ENCODE peak calls at places on chromosomes 11 and 22, in five cellular contexts. S is progenitor cell of endocrine pancreas, U is mesothelial cell of epicardium, C is fibroblast of lung, L is heart right ventricle. I is an unnamed sample.

GRCh38 chr22:46897246-46897623 is 134.8 kb downstream of the TBC1D22A start:
- DNase-seq in C (no peak), L (no peak), S (no peak), U (no peak), I (no peak)

GRCh38 chr11:105923814-105924213 is 98.2 kb downstream of the MSANTD4 start:
- DNase-seq in U (no peak), S (no peak), C (peak; percentile 84), L (no peak), I (no peak)

GRCh38 chr22:40312050-40312449 is 34.2 kb upstream of the ADSL start:
- DNase-seq in C (no peak), S (no peak), U (no peak), L (no peak), I (no peak)

GRCh38 chr11:2517386-2518064 is 72.7 kb downstream of the KCNQ1 start:
- DNase-seq in C (no peak), L (peak; percentile 5), S (peak; percentile 4), U (peak; percentile 12), I (no peak)

GRCh38 chr11:6320411-6321207 is at the start of gene CAVIN3:
- DNase-seq in L (peak; percentile 90), C (peak; percentile 93), U (peak; percentile 25), S (peak; percentile 26), I (peak; percentile 77)

GRCh38 chr11:130798280-130798679 is 118.0 kb downstream of the SNX19 start:
- DNase-seq in C (peak; percentile 68), U (no peak), S (no peak), L (no peak), I (no peak)

GRCh38 chr22:48192920-48193319 is 1430.5 kb downstream of the TBC1D22A start:
- DNase-seq in U (no peak), C (no peak), L (no peak), S (no peak), I (no peak)

GRCh38 chr22:27988704-27989103 is 69.6 kb upstream of the PITPNB start:
- DNase-seq in S (no peak), U (no peak), L (no peak), C (no peak), I (no peak)

GRCh38 chr22:17098379-17098819 is 13.6 kb downstream of the IL17RA start:
- DNase-seq in S (no peak), U (no peak), C (no peak), L (no peak), I (no peak)

GRCh38 chr22:17773606-17774205 is 563 bp downstream of the BID start:
- DNase-seq in U (no peak), S (peak; percentile 65), L (peak; percentile 44), C (no peak), I (peak; percentile 51)

GRCh38 chr22:25747245-25747944 is 5.4 kb downstream of the MYO18B start:
- DNase-seq in C (peak; percentile 97), S (no peak), U (no peak), L (no peak), I (peak; percentile 93)

GRCh38 chr11:59295435-59295834 is 63.3 kb upstream of the OR5AN1 start:
- DNase-seq in L (no peak), C (no peak), U (no peak), S (no peak), I (no peak)

GRCh38 chr11:63564785-63565350 is 1.7 kb upstream of the PLAAT2 start:
- DNase-seq in L (no peak), S (no peak), C (no peak), U (no peak), I (peak; percentile 77)

GRCh38 chr11:1603629-1604028 is 4.6 kb downstream of the KRTAP5-3 start:
- DNase-seq in C (no peak), L (no peak), U (no peak), S (no peak), I (no peak)

GRCh38 chr11:7004482-7004881 is 15.7 kb downstream of the ZNF214 start:
- DNase-seq in S (no peak), L (no peak), U (no peak), C (peak; percentile 39), I (no peak)

GRCh38 chr11:99351620-99352019 is 330.9 kb downstream of the CNTN5 start:
- DNase-seq in C (peak; percentile 10), L (no peak), S (no peak), U (no peak), I (no peak)

GRCh38 chr11:133927690-133928627 is 28.8 kb downstream of the IGSF9B start:
- DNase-seq in U (no peak), L (peak; percentile 67), C (peak; percentile 45), S (peak; percentile 71), I (peak; percentile 84)

GRCh38 chr22:45927059-45927458 is 49.9 kb downstream of the WNT7B start:
- DNase-seq in L (no peak), S (no peak), C (no peak), U (no peak), I (no peak)

GRCh38 chr11:116162541-116163230 is 610.1 kb downstream of the BUD13 start:
- DNase-seq in L (no peak), S (no peak), C (no peak), U (no peak), I (no peak)

GRCh38 chr11:66418168-66418985 is 2.5 kb upstream of the NPAS4 start:
- DNase-seq in C (peak; percentile 94), L (peak; percentile 71), S (peak; percentile 78), U (peak; percentile 80), I (peak; percentile 77)

GRCh38 chr22:30884211-30885000 is 84.2 kb downstream of the MORC2 start:
- DNase-seq in S (no peak), L (no peak), C (no peak), U (no peak), I (no peak)

GRCh38 chr11:40360206-40360798 is 1099.2 kb downstream of the LRRC4C start:
- DNase-seq in S (no peak), L (no peak), U (no peak), C (no peak), I (no peak)

GRCh38 chr22:35314161-35314942 is 14.7 kb downstream of the TOM1 start:
- DNase-seq in S (no peak), U (no peak), L (no peak), C (no peak), I (no peak)

GRCh38 chr11:66189031-66189745 is 79.3 kb upstream of the RAB1B start:
- DNase-seq in L (no peak), C (no peak), S (no peak), U (no peak), I (no peak)

GRCh38 chr11:78564889-78565467 is 9.7 kb downstream of the NARS2 start:
- DNase-seq in S (no peak), U (no peak), C (no peak), L (no peak), I (no peak)

GRCh38 chr11:119361056-119361787 is 14.7 kb upstream of the MFRP start:
- DNase-seq in C (peak; percentile 85), S (no peak), L (peak; percentile 65), U (no peak), I (no peak)

GRCh38 chr11:44607987-44608386 is 42.5 kb downstream of the CD82 start:
- DNase-seq in S (no peak), C (peak; percentile 79), L (no peak), U (no peak), I (no peak)

GRCh38 chr11:47464479-47464878 is 15.5 kb upstream of the RAPSN start:
- DNase-seq in U (no peak), L (no peak), S (no peak), C (peak; percentile 13), I (no peak)

GRCh38 chr11:65214212-65214845 is 32.6 kb downstream of the CAPN1 start:
- DNase-seq in C (no peak), U (no peak), L (no peak), S (no peak), I (no peak)

GRCh38 chr11:119339581-119340334 is 925 bp downstream of the C1QTNF5 start:
- DNase-seq in L (peak; percentile 85), S (peak; percentile 66), U (no peak), C (peak; percentile 56), I (peak; percentile 71)

GRCh38 chr22:30459206-30460052 is 12.4 kb downstream of the SEC14L3 start:
- DNase-seq in U (no peak), S (peak; percentile 27), L (no peak), C (peak; percentile 14), I (peak; percentile 11)

GRCh38 chr11:3609416-3610265 is 32.2 kb downstream of the ART5 start:
- DNase-seq in C (peak; percentile 56), L (no peak), S (no peak), U (no peak), I (peak; percentile 66)
- TF ChIP-seq CTCF in C (peak; percentile 88), L (peak; percentile 83), S (peak; percentile 92), U (peak; percentile 94), I (peak; percentile 75)

GRCh38 chr11:10298342-10298741 is 4.3 kb upstream of the SBF2 start:
- DNase-seq in U (no peak), S (no peak), L (no peak), C (peak; percentile 88), I (no peak)
- TF ChIP-seq CTCF in U (no peak), S (no peak), L (no peak), C (peak; percentile 32), I (no peak)

GRCh38 chr11:122578168-122578825 is 77.2 kb upstream of the UBASH3B start:
- DNase-seq in S (no peak), L (no peak), U (no peak), C (peak; percentile 3), I (no peak)
- TF ChIP-seq CTCF in S (no peak), L (no peak), U (no peak), C (no peak), I (no peak)

GRCh38 chr11:96798445-96798844 is 408.6 kb downstream of the JRKL start:
- DNase-seq in U (no peak), L (no peak), C (no peak), S (no peak), I (no peak)

GRCh38 chr11:96794152-96794551 is 404.3 kb downstream of the JRKL start:
- DNase-seq in C (no peak), U (no peak), L (no peak), S (no peak), I (no peak)
- TF ChIP-seq CTCF in C (no peak), U (no peak), L (no peak), S (no peak), I (no peak)

GRCh38 chr11:34564807-34565241 is 51.2 kb upstream of the ELF5 start:
- DNase-seq in L (no peak), S (no peak), U (no peak), C (no peak), I (no peak)
- TF ChIP-seq CTCF in L (no peak), S (no peak), U (no peak), C (no peak), I (no peak)

GRCh38 chr22:20758688-20759087 is 15.2 kb upstream of the SERPIND1 start:
- DNase-seq in U (no peak), S (no peak), C (no peak), L (no peak), I (no peak)
- TF ChIP-seq CTCF in U (no peak), S (no peak), C (no peak), L (no peak), I (no peak)

DNA sequence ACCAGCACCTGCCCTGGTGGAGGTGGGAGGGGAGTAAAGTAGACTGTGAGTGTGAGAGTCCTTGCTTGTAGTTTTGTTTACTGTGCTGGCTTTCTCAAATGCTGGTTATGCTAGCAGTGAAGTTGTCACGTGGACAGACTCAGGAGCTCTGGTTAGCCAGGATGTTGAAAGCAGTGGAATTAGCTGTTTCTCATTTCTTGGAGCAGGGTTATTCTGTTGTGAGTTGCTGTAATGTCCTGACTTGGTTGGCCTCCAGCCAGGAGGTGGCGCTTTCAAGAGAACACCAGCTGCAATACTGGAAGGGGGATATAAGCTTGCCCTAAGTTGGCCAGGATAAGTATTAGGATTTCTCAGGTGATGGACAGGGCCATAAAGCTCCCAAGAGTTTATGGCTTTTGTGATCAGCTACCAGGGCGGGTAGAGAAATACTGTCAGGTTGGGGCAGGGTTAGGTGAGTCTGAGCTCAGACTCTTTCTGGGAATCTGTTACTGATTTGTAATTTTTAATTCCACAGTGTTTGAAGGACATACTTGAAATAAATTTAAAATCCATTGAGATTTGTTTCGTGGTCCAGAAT is 13.7 kb downstream of the CYP2D6 start:
- DNase-seq in L (no peak), S (no peak), C (peak; percentile 31), U (no peak), I (no peak)
- TF ChIP-seq CTCF in L (no peak), S (no peak), C (no peak), U (no peak), I (no peak)